ENCODE peak calls at places on chromosomes 3 and 15, in five cellular contexts. One of them, this sample, is unnamed.

GRCh38 chr15:57432141-57432701 is 55.9 kb downstream of the CGNL1 start:
- DNase-seq in HepG2: no peak
- DNase-seq in A549: no peak
- DNase-seq in K562: no peak
- DNase-seq in GM12878: no peak
- DNase-seq in this sample: peak; percentile 75

GRCh38 chr3:66224220-66224619 is 3.4 kb downstream of the SLC25A26 start:
- DNase-seq in HepG2: no peak
- DNase-seq in A549: no peak
- DNase-seq in K562: no peak
- DNase-seq in GM12878: no peak
- DNase-seq in this sample: no peak

GRCh38 chr15:43948691-43949325 is 122.0 kb downstream of the WDR76 start:
- DNase-seq in HepG2: no peak
- DNase-seq in A549: no peak
- DNase-seq in K562: no peak
- DNase-seq in GM12878: peak; percentile 87
- DNase-seq in this sample: no peak

GRCh38 chr3:55177749-55178148 is 249.9 kb upstream of the LRTM1 start:
- DNase-seq in HepG2: no peak
- DNase-seq in A549: no peak
- DNase-seq in K562: no peak
- DNase-seq in GM12878: no peak
- DNase-seq in this sample: no peak

GRCh38 chr3:195554458-195554857 is 11.3 kb upstream of the PPP1R2 start:
- DNase-seq in HepG2: no peak
- DNase-seq in A549: no peak
- DNase-seq in K562: no peak
- DNase-seq in GM12878: no peak
- DNase-seq in this sample: no peak

GRCh38 chr15:55277116-55277564 is 12.5 kb downstream of the RAB27A start:
- DNase-seq in HepG2: no peak
- DNase-seq in A549: no peak
- DNase-seq in K562: no peak
- DNase-seq in GM12878: peak; percentile 84
- DNase-seq in this sample: no peak

GRCh38 chr3:138625707-138626365 is 17.3 kb downstream of the FAIM start:
- DNase-seq in HepG2: no peak
- DNase-seq in A549: no peak
- DNase-seq in K562: no peak
- DNase-seq in GM12878: peak; percentile 11
- DNase-seq in this sample: peak; percentile 7

GRCh38 chr3:99678023-99678422 is 39.6 kb downstream of the COL8A1 start:
- DNase-seq in HepG2: no peak
- DNase-seq in A549: no peak
- DNase-seq in K562: no peak
- DNase-seq in GM12878: no peak
- DNase-seq in this sample: peak; percentile 63

GRCh38 chr3:155069729-155070128 is 10.4 kb upstream of the MME start:
- DNase-seq in HepG2: no peak
- DNase-seq in A549: no peak
- DNase-seq in K562: no peak
- DNase-seq in GM12878: no peak
- DNase-seq in this sample: peak; percentile 83

GRCh38 chr3:173078525-173078924 is 62.5 kb downstream of the SPATA16 start:
- DNase-seq in HepG2: no peak
- DNase-seq in A549: no peak
- DNase-seq in K562: no peak
- DNase-seq in GM12878: no peak
- DNase-seq in this sample: peak; percentile 82

GRCh38 chr3:46353090-46353489 is 821 bp upstream of the CCR2 start:
- DNase-seq in HepG2: no peak
- DNase-seq in A549: no peak
- DNase-seq in K562: no peak
- DNase-seq in GM12878: no peak
- DNase-seq in this sample: no peak

GRCh38 chr15:70799667-70800450 is 36.5 kb upstream of the UACA start:
- DNase-seq in HepG2: peak; percentile 66
- DNase-seq in A549: no peak
- DNase-seq in K562: no peak
- DNase-seq in GM12878: no peak
- DNase-seq in this sample: peak; percentile 94

GRCh38 chr3:48432411-48433371 is 2.8 kb upstream of the PLXNB1 start:
- DNase-seq in HepG2: no peak
- DNase-seq in A549: peak; percentile 53
- DNase-seq in K562: no peak
- DNase-seq in GM12878: no peak
- DNase-seq in this sample: no peak

GRCh38 chr15:77034620-77035467 is 36.1 kb downstream of the TSPAN3 start:
- DNase-seq in HepG2: no peak
- DNase-seq in A549: no peak
- DNase-seq in K562: peak; percentile 63
- DNase-seq in GM12878: no peak
- DNase-seq in this sample: peak; percentile 29

GRCh38 chr3:38227989-38228388 is 37.6 kb upstream of the SLC22A13 start:
- DNase-seq in HepG2: no peak
- DNase-seq in A549: peak; percentile 24
- DNase-seq in K562: no peak
- DNase-seq in GM12878: no peak
- DNase-seq in this sample: peak; percentile 41

GRCh38 chr3:133377396-133377795 is 22.5 kb upstream of the BFSP2 start:
- DNase-seq in HepG2: peak; percentile 28
- DNase-seq in A549: peak; percentile 27
- DNase-seq in K562: no peak
- DNase-seq in GM12878: no peak
- DNase-seq in this sample: peak; percentile 52

GRCh38 chr15:52109559-52110451 is 2.8 kb downstream of the BCL2L10 start:
- DNase-seq in HepG2: no peak
- DNase-seq in A549: no peak
- DNase-seq in K562: no peak
- DNase-seq in GM12878: peak; percentile 88
- DNase-seq in this sample: no peak

GRCh38 chr3:31290046-31290445 is 242.7 kb upstream of the STT3B start:
- DNase-seq in HepG2: no peak
- DNase-seq in A549: no peak
- DNase-seq in K562: no peak
- DNase-seq in GM12878: no peak
- DNase-seq in this sample: no peak

GRCh38 chr15:99097441-99098410 is 7.2 kb upstream of the SYNM start:
- DNase-seq in HepG2: no peak
- DNase-seq in A549: no peak
- DNase-seq in K562: no peak
- DNase-seq in GM12878: no peak
- DNase-seq in this sample: no peak

GRCh38 chr3:14431556-14431927 is 29.1 kb downstream of the SLC6A6 start:
- DNase-seq in HepG2: no peak
- DNase-seq in A549: no peak
- DNase-seq in K562: peak; percentile 45
- DNase-seq in GM12878: no peak
- DNase-seq in this sample: no peak

GRCh38 chr3:30658328-30659052 is 52.1 kb downstream of the TGFBR2 start:
- DNase-seq in HepG2: peak; percentile 32
- DNase-seq in A549: peak; percentile 36
- DNase-seq in K562: no peak
- DNase-seq in GM12878: peak; percentile 70
- DNase-seq in this sample: peak; percentile 95

GRCh38 chr3:73513260-73513659 is 111.5 kb downstream of the PDZRN3 start:
- DNase-seq in HepG2: peak; percentile 86
- DNase-seq in A549: peak; percentile 18
- DNase-seq in K562: no peak
- DNase-seq in GM12878: no peak
- DNase-seq in this sample: no peak

GRCh38 chr15:58957101-58957973 is 23.9 kb upstream of the SLTM start:
- DNase-seq in HepG2: peak; percentile 69
- DNase-seq in A549: peak; percentile 88
- DNase-seq in K562: peak; percentile 57
- DNase-seq in GM12878: no peak
- DNase-seq in this sample: peak; percentile 65

GRCh38 chr3:137110392-137110996 is 152.7 kb downstream of the IL20RB start:
- DNase-seq in HepG2: peak; percentile 17
- DNase-seq in A549: peak; percentile 21
- DNase-seq in K562: peak; percentile 28
- DNase-seq in GM12878: no peak
- DNase-seq in this sample: peak; percentile 16

GRCh38 chr3:129934234-129935123 is 40.0 kb upstream of the TRH start:
- DNase-seq in HepG2: peak; percentile 23
- DNase-seq in A549: peak; percentile 40
- DNase-seq in K562: peak; percentile 59
- DNase-seq in GM12878: no peak
- DNase-seq in this sample: peak; percentile 47

GRCh38 chr3:27387625-27388024 is 18.4 kb upstream of the NEK10 start:
- DNase-seq in HepG2: no peak
- DNase-seq in A549: no peak
- DNase-seq in K562: no peak
- DNase-seq in GM12878: no peak
- DNase-seq in this sample: no peak

GRCh38 chr3:124157000-124157712 is 165.2 kb upstream of the ROPN1 start:
- DNase-seq in HepG2: no peak
- DNase-seq in A549: no peak
- DNase-seq in K562: no peak
- DNase-seq in GM12878: no peak
- DNase-seq in this sample: no peak

DNA sequence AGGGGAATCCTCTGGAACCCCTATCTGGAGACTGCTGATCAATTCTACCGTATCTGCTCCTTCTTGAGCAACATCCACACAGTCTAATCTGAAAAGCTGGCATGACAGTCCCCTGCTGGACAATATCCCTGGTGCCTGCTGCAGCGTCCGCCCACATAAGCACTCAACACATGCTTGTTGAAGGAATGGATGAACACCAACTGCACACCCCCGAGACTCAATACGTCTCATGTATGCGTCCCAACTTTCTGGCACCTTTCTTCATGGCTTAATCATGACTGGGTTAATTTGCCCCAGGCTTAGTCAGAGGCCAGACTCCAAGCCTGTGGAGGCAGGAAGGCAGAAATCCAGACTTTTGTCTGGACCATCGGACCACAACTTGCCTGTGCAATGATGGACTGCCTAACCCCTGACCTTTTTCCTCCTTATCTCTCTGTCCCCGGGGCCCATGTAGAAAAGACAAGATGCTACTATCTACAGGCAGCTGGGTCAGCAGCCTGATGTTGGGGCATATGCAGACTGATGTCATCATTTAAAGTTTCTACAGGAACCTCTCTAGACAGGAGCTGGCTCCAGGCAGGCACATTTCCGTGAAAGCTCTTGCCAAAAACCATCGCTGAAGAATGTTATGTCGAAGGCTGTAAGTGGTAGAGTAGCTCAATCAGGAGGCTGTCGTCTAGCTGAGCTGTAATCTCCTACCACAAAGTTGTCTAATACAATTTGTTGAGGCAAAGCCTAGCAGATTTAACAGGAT is 114.1 kb upstream of the TPM1 start:
- DNase-seq in HepG2: peak; percentile 37
- DNase-seq in A549: peak; percentile 87
- DNase-seq in K562: no peak
- DNase-seq in GM12878: no peak
- DNase-seq in this sample: peak; percentile 68
- H3K27ac ChIP-seq in HepG2: no peak overlapping the region
- H3K27ac ChIP-seq in A549: peak overlapping the region; percentile 89
- H3K27ac ChIP-seq in K562: no peak overlapping the region
- H3K27ac ChIP-seq in GM12878: no peak overlapping the region
- H3K27ac ChIP-seq in this sample: peak overlapping the region; percentile 99

GRCh38 chr3:194404365-194405140 is 5.5 kb upstream of the GP5 start:
- DNase-seq in HepG2: peak; percentile 52
- DNase-seq in A549: peak; percentile 56
- DNase-seq in K562: no peak
- DNase-seq in GM12878: no peak
- DNase-seq in this sample: peak; percentile 69
- TF ChIP-seq MYC in HepG2: no peak
- TF ChIP-seq MYC in A549: no peak
- TF ChIP-seq MYC in K562: no peak
- TF ChIP-seq MYC in GM12878: no peak
- TF ChIP-seq MYC in this sample: no peak

GRCh38 chr3:53162672-53163458 is 1.9 kb downstream of the PRKCD start:
- DNase-seq in HepG2: no peak
- DNase-seq in A549: no peak
- DNase-seq in K562: peak; percentile 35
- DNase-seq in GM12878: no peak
- DNase-seq in this sample: no peak
- H3K27ac ChIP-seq in HepG2: peak overlapping the region; percentile 17
- H3K27ac ChIP-seq in A549: peak overlapping the region; percentile 92
- H3K27ac ChIP-seq in K562: no peak overlapping the region
- H3K27ac ChIP-seq in GM12878: peak overlapping the region; percentile 92
- H3K27ac ChIP-seq in this sample: no peak overlapping the region

GRCh38 chr15:65032823-65033537 is 3.5 kb upstream of the MTFMT start:
- DNase-seq in HepG2: peak; percentile 95
- DNase-seq in A549: peak; percentile 96
- DNase-seq in K562: peak; percentile 48
- DNase-seq in GM12878: no peak
- DNase-seq in this sample: peak; percentile 74
- TF ChIP-seq MYC in HepG2: peak; percentile 44
- TF ChIP-seq MYC in A549: no peak
- TF ChIP-seq MYC in K562: no peak
- TF ChIP-seq MYC in GM12878: no peak
- TF ChIP-seq MYC in this sample: no peak

DNA sequence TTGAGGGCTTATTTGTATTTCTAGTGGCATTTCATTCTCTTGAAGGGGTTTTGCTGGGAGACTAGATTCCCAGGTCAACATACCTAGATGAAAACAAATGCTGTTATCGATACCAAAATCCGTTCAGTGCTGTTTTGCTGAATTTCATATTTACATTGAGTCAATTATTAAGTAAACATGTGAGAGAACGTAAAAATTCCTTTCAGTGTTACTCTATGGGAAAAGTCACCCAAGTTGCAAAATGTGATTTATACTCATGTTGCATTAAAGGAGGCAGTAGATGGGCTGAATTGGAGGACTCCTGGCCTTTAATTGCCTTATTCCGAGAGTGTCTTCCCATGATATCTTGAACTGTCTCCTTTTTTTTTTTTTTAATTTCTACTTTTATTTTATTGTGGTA is 1011.3 kb upstream of the NR2F2 start:
- DNase-seq in HepG2: no peak
- DNase-seq in A549: no peak
- DNase-seq in K562: no peak
- DNase-seq in GM12878: no peak
- DNase-seq in this sample: no peak
- H3K27ac ChIP-seq in HepG2: no peak overlapping the region
- H3K27ac ChIP-seq in A549: no peak overlapping the region
- H3K27ac ChIP-seq in K562: no peak overlapping the region
- H3K27ac ChIP-seq in GM12878: no peak overlapping the region
- H3K27ac ChIP-seq in this sample: no peak overlapping the region

DNA sequence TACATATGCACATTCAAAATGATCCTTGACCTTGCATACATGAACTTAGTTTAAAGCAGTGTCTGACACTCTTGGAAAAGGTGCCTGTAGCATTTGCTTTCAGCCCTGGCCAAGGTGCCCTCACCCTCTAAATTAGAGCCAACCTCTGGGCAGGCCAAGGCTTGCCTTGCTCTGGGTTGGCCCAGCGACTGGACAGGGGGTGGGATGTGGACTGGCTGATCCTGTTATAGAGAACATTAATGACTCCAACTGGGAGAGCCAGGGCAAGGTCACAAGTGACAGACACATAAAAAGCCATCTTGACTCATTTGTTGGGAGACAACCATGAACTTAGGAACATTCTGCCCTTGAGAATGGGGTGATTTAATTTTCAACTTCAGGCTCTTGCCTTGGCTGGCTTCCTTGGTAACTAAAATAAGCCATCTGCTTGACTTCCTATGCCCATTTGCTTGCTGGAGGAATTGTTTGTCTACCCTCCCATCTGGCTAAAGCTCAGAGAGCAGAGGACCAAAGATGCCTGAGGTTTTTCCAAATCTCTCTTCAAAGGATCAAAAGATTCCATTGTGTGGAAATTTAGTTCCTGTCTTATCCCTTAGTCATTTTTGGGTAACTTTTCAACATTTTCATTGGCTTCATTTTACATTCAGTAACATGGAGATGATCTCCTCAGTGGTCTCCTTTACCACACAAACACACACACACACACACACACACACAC is 403.8 kb downstream of the SOX2 start:
- DNase-seq in HepG2: no peak
- DNase-seq in A549: no peak
- DNase-seq in K562: no peak
- DNase-seq in GM12878: no peak
- DNase-seq in this sample: no peak
- TF ChIP-seq MYC in HepG2: no peak
- TF ChIP-seq MYC in A549: no peak
- TF ChIP-seq MYC in K562: no peak
- TF ChIP-seq MYC in GM12878: no peak
- TF ChIP-seq MYC in this sample: no peak

This sample was measured in endothelial cell of umbilical vein.